ENCODE peak calls at places on chromosomes 12 and 14, in four cellular contexts. K, P, I and B are unnamed samples.

GRCh38 chr12:122610911-122611310 is 83.9 kb downstream of the KNTC1 start:
- DNase-seq in K (no peak), P (no peak), I (no peak), B (no peak)

GRCh38 chr14:106417224-106418049 is 891.1 kb downstream of the TMEM121 start:
- DNase-seq in K (peak), P (peak), I (no peak), B (peak)

GRCh38 chr14:50875359-50876090 is 3.7 kb downstream of the ABHD12B start:
- DNase-seq in K (no peak), P (no peak), I (no peak), B (peak)

GRCh38 chr14:92603309-92604257 is 90.0 kb downstream of the RIN3 start:
- DNase-seq in K (no peak), P (peak), I (peak), B (no peak)

GRCh38 chr12:10559241-10559640 is 53.6 kb downstream of the EIF2S3B start:
- DNase-seq in K (peak), P (no peak), I (no peak), B (peak)

GRCh38 chr14:95431199-95432145 is 85.0 kb downstream of the SYNE3 start:
- DNase-seq in K (no peak), P (no peak), I (peak), B (no peak)

GRCh38 chr12:99259040-99259934 is 388.3 kb upstream of the GARIN6 start:
- DNase-seq in K (no peak), P (no peak), I (no peak), B (no peak)

GRCh38 chr14:49962616-49963015 is 69.7 kb downstream of the ARF6 start:
- DNase-seq in K (no peak), P (no peak), I (no peak), B (no peak)

GRCh38 chr14:61950340-61950739 is 188.1 kb downstream of the SNAPC1 start:
- DNase-seq in K (no peak), P (no peak), I (no peak), B (no peak)

GRCh38 chr14:60151715-60152114 is 13.5 kb downstream of the DHRS7 start:
- DNase-seq in K (peak), P (peak), I (no peak), B (peak)

GRCh38 chr12:61902403-61902802 is 357.8 kb upstream of the USP15 start:
- DNase-seq in K (no peak), P (no peak), I (no peak), B (no peak)

GRCh38 chr12:52023182-52023975 is 16.6 kb downstream of the TAMALIN start:
- DNase-seq in K (peak), P (peak), I (peak), B (peak)

GRCh38 chr12:31230004-31230403 is 95.9 kb downstream of the SINHCAF start:
- DNase-seq in K (no peak), P (no peak), I (no peak), B (no peak)

GRCh38 chr14:38721822-38722431 is 381.1 kb downstream of the SEC23A start:
- DNase-seq in K (peak), P (no peak), I (peak), B (no peak)

GRCh38 chr14:105857816-105858675 is 331.7 kb downstream of the TMEM121 start:
- DNase-seq in K (peak), P (peak), I (no peak), B (peak)

GRCh38 chr12:89245090-89245489 is 107.2 kb downstream of the DUSP6 start:
- DNase-seq in K (no peak), P (no peak), I (no peak), B (peak)

GRCh38 chr12:27610380-27610779 is 85.9 kb upstream of the REP15 start:
- DNase-seq in K (no peak), P (no peak), I (no peak), B (no peak)

GRCh38 chr12:88993655-88994054 is 358.6 kb downstream of the DUSP6 start:
- DNase-seq in K (no peak), P (no peak), I (peak), B (no peak)

GRCh38 chr12:101806280-101806679 is 24.5 kb downstream of the GNPTAB start:
- DNase-seq in K (no peak), P (no peak), I (no peak), B (no peak)

GRCh38 chr14:61063461-61063860 is 82.4 kb downstream of the SLC38A6 start:
- DNase-seq in K (no peak), P (no peak), I (no peak), B (no peak)

GRCh38 chr14:22780941-22781605 is 14.6 kb downstream of the OXA1L start:
- DNase-seq in K (no peak), P (no peak), I (no peak), B (no peak)

GRCh38 chr14:54676822-54677708 is 110.1 kb downstream of the SAMD4A start:
- DNase-seq in K (no peak), P (no peak), I (no peak), B (no peak)

GRCh38 chr14:100538566-100539318 is 48.5 kb downstream of the BEGAIN start:
- DNase-seq in K (peak), P (peak), I (no peak), B (peak)

GRCh38 chr12:84596276-84596675 is 316.3 kb downstream of the SLC6A15 start:
- DNase-seq in K (no peak), P (no peak), I (no peak), B (no peak)

GRCh38 chr12:66877886-66878285 is 199.0 kb upstream of the GRIP1 start:
- DNase-seq in K (no peak), P (no peak), I (no peak), B (no peak)

GRCh38 chr12:39138268-39138667 is 232.9 kb upstream of the CPNE8 start:
- DNase-seq in K (no peak), P (no peak), I (no peak), B (no peak)

GRCh38 chr12:86663691-86664090 is 407.5 kb upstream of the MGAT4C start:
- DNase-seq in K (no peak), P (no peak), I (peak), B (no peak)

GRCh38 chr14:104427126-104427851 is 152.3 kb upstream of the C14orf180 start:
- DNase-seq in K (no peak), P (peak), I (no peak), B (no peak)

GRCh38 chr12:29782821-29783772 is 645 bp downstream of the TMTC1 start:
- DNase-seq in K (peak), P (peak), I (peak), B (no peak)

GRCh38 chr14:65352964-65353530 is 59.5 kb upstream of the FUT8 start:
- DNase-seq in K (no peak), P (no peak), I (no peak), B (no peak)

GRCh38 chr12:10082057-10082874 is 16.5 kb downstream of the CLEC1A start:
- DNase-seq in K (no peak), P (no peak), I (no peak), B (no peak)

GRCh38 chr12:2785017-2785416 is 9.8 kb upstream of the FKBP4 start:
- DNase-seq in K (no peak), P (no peak), I (no peak), B (no peak)

GRCh38 chr12:2779281-2779680 is 15.5 kb upstream of the FKBP4 start:
- DNase-seq in K (no peak), P (no peak), I (no peak), B (no peak)

GRCh38 chr12:2783936-2784600 is 10.7 kb upstream of the FKBP4 start:
- DNase-seq in K (peak), P (peak), I (peak), B (peak)
- H3K4me3 ChIP-seq in K (no peak), P (peak), I (no peak), B (peak)

DNA sequence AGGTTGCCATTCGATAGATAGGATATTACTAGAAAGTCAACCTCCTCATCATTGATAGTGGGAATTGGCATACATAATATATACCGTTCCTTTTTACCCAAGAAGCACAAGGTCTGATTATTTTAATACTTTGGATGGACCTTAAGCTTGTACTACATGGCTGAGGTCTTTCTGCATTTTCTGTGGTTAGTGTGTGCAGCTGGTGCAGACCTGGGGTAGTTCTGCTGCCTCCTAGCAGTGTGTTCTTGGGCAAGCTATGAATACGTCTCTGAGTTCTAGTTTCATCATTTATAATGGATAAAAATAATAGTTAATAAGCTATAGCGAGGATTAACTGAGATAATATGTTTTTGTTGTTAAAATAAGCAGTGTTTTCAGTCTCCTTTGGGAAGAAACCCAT is 2.2 kb downstream of the ZDHHC17 start:
- DNase-seq in K (no peak), P (no peak), I (no peak), B (no peak)
- H3K4me3 ChIP-seq in K (no peak), P (no peak), I (no peak), B (no peak)

GRCh38 chr12:56839489-56840442 is 76.6 kb downstream of the HSD17B6 start:
- DNase-seq in K (peak), P (peak), I (peak), B (no peak)
- H3K4me3 ChIP-seq in K (no peak), P (no peak), I (no peak), B (no peak)

DNA sequence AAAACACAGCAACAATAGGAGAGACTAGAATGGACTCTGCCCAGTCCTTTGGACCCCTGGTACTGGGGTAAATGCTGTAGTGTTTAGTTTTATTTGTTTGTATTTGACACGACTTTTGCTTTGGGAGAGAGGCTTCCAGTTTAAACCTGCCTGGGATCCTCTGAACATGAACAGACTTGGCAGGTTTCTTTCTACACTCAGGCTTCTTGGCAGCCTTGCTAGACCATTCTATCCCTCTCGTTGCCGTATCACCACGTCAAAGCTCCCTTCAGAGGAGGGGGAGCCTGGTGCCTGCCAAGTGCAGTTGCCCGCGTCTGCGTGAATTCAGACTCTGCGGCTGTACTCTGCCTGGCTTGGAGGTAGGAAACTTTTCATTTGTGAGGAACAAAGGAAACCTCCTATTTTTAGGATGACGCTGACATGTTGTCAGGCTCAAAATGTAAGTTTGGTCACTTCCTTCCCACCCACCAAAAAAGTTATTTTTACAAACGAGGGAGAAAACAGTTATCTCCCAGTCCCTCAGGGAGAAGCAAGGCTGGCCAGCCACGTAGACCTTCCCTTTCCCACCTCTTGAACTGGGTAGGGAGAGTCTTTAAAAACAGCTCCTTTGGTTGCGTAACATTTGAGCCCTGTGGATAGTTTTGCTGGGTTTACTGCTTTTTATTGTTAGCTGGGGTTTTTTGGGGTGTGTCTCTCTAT is 26.0 kb downstream of the CD9 start:
- DNase-seq in K (peak), P (no peak), I (no peak), B (no peak)
- H3K4me3 ChIP-seq in K (no peak), P (no peak), I (no peak), B (no peak)

GRCh38 chr12:12724421-12725085 is 7.4 kb downstream of the CDKN1B start:
- DNase-seq in K (peak), P (no peak), I (no peak), B (no peak)

GRCh38 chr12:12723681-12724420 is 6.7 kb downstream of the CDKN1B start:
- DNase-seq in K (peak), P (peak), I (peak), B (peak)

GRCh38 chr12:12725086-12725955 is 8.2 kb downstream of the CDKN1B start:
- DNase-seq in K (peak), P (peak), I (peak), B (peak)

GRCh38 chr12:12725956-12726542 is 8.9 kb downstream of the CDKN1B start:
- DNase-seq in K (no peak), P (no peak), I (no peak), B (no peak)

DNA sequence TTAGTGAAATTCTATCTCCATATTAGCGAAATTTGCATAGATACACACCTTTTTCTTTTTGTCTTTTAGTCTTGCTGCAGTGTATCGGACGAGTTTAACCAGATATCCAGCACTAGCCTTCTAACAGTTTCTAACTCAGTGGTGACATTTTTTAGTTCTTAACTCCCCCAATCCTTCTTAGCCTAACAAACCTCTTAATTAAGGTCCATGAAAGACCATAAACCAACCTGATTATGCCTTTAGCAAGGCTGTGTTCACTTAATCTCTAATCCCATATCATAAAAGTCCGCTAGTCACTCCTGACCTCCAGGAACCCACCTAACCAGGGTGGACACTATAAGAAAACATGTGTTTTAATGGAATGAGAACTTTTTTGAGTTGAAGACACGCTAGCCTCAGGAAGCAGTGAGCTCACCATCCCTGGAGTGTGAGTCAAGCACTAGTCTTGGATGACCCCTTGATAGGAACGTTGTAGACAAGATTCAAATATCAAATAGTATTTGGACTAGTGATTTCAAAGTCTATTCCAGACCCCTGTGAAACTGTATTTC is 9.4 kb downstream of the CDKN1B start:
- DNase-seq in K (no peak), P (no peak), I (no peak), B (no peak)
- H3K4me3 ChIP-seq in K (peak), P (peak), I (peak), B (peak)

GRCh38 chr14:101626331-101626730 is 65.0 kb downstream of the DIO3 start:
- DNase-seq in K (no peak), P (no peak), I (no peak), B (no peak)

GRCh38 chr14:101627913-101628257 is 66.6 kb downstream of the DIO3 start:
- DNase-seq in K (no peak), P (no peak), I (no peak), B (no peak)

GRCh38 chr14:101630056-101630960 is 69.0 kb downstream of the DIO3 start:
- DNase-seq in K (no peak), P (no peak), I (no peak), B (no peak)

GRCh38 chr14:101628471-101628966 is 67.2 kb downstream of the DIO3 start:
- DNase-seq in K (peak), P (peak), I (peak), B (peak)

DNA sequence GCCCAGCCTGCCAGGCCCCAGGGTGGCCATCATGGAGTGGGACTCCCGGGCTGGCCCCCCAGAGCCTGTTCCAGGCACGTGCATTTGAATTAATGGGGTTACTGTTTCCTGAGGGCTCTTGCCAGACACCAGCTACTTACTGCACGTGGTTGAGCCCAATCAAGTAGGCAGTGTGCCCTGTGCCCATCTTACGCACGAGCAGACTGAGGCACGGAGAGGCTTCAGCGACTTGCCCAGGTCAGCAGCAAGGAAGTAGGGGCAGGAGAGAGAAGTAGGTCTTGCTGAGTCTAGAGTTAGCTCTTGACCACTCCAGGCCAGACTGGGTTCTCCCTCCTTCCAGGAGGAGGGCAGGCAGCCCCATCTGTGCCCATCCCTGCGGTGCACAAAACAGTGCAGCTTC is 67.7 kb downstream of the DIO3 start:
- DNase-seq in K (no peak), P (no peak), I (no peak), B (no peak)
- H3K4me3 ChIP-seq in K (no peak), P (no peak), I (no peak), B (no peak)